ENCODE peak calls at places on chromosomes 5 and 9, in nine cellular contexts. One of them, this sample, is unnamed.

GRCh38 chr9:97755618-97756267 is 58.6 kb upstream of the XPA start:
- DNase-seq in mucosa of descending colon: no peak
- DNase-seq in heart left ventricle: no peak
- DNase-seq in IMR-90: no peak
- DNase-seq in A673: no peak
- DNase-seq in PC-3: no peak
- DNase-seq in ovary: no peak
- DNase-seq in SJCRH30: no peak
- DNase-seq in uterus: no peak
- DNase-seq in this sample: no peak

GRCh38 chr9:35318741-35319140 is 156.9 kb downstream of the UNC13B start:
- DNase-seq in mucosa of descending colon: no peak
- DNase-seq in heart left ventricle: no peak
- DNase-seq in IMR-90: no peak
- DNase-seq in A673: no peak
- DNase-seq in PC-3: no peak
- DNase-seq in ovary: no peak
- DNase-seq in SJCRH30: no peak
- DNase-seq in uterus: no peak
- DNase-seq in this sample: no peak

GRCh38 chr5:19927919-19928318 is 60.1 kb downstream of the CDH18 start:
- DNase-seq in mucosa of descending colon: no peak
- DNase-seq in heart left ventricle: no peak
- DNase-seq in IMR-90: peak; percentile 61
- DNase-seq in A673: no peak
- DNase-seq in PC-3: no peak
- DNase-seq in ovary: no peak
- DNase-seq in SJCRH30: no peak
- DNase-seq in uterus: no peak
- DNase-seq in this sample: no peak

GRCh38 chr5:15105799-15106393 is 234.3 kb upstream of the ANKH start:
- DNase-seq in mucosa of descending colon: no peak
- DNase-seq in heart left ventricle: peak; percentile 18
- DNase-seq in IMR-90: peak; percentile 54
- DNase-seq in A673: peak; percentile 70
- DNase-seq in PC-3: peak; percentile 74
- DNase-seq in ovary: peak; percentile 17
- DNase-seq in SJCRH30: peak; percentile 14
- DNase-seq in uterus: peak; percentile 16
- DNase-seq in this sample: peak; percentile 40

GRCh38 chr5:60161340-60161934 is 267.9 kb upstream of the PDE4D start:
- DNase-seq in mucosa of descending colon: no peak
- DNase-seq in heart left ventricle: no peak
- DNase-seq in IMR-90: peak; percentile 19
- DNase-seq in A673: peak; percentile 59
- DNase-seq in PC-3: peak; percentile 53
- DNase-seq in ovary: no peak
- DNase-seq in SJCRH30: no peak
- DNase-seq in uterus: no peak
- DNase-seq in this sample: no peak

GRCh38 chr9:21155501-21155900 is 11.0 kb downstream of the IFNA21 start:
- DNase-seq in mucosa of descending colon: no peak
- DNase-seq in heart left ventricle: no peak
- DNase-seq in IMR-90: no peak
- DNase-seq in A673: no peak
- DNase-seq in PC-3: no peak
- DNase-seq in ovary: no peak
- DNase-seq in SJCRH30: no peak
- DNase-seq in uterus: no peak
- DNase-seq in this sample: no peak

GRCh38 chr5:178298283-178298807 is 65.7 kb upstream of the PHYKPL start:
- DNase-seq in mucosa of descending colon: peak; percentile 2
- DNase-seq in heart left ventricle: no peak
- DNase-seq in IMR-90: no peak
- DNase-seq in A673: no peak
- DNase-seq in PC-3: no peak
- DNase-seq in ovary: no peak
- DNase-seq in SJCRH30: no peak
- DNase-seq in uterus: no peak
- DNase-seq in this sample: no peak

GRCh38 chr9:129624168-129624759 is 1.7 kb upstream of the NTMT1 start:
- DNase-seq in mucosa of descending colon: peak; percentile 77
- DNase-seq in heart left ventricle: no peak
- DNase-seq in IMR-90: peak; percentile 53
- DNase-seq in A673: peak; percentile 75
- DNase-seq in PC-3: peak; percentile 58
- DNase-seq in ovary: peak; percentile 68
- DNase-seq in SJCRH30: peak; percentile 72
- DNase-seq in uterus: no peak
- DNase-seq in this sample: peak; percentile 50

GRCh38 chr9:103245369-103245768 is 250.2 kb downstream of the CYLC2 start:
- DNase-seq in mucosa of descending colon: no peak
- DNase-seq in heart left ventricle: no peak
- DNase-seq in IMR-90: no peak
- DNase-seq in A673: no peak
- DNase-seq in PC-3: peak; percentile 11
- DNase-seq in ovary: no peak
- DNase-seq in SJCRH30: no peak
- DNase-seq in uterus: no peak
- DNase-seq in this sample: no peak

GRCh38 chr9:37511006-37511714 is 25.4 kb downstream of the POLR1E start:
- DNase-seq in mucosa of descending colon: no peak
- DNase-seq in heart left ventricle: no peak
- DNase-seq in IMR-90: no peak
- DNase-seq in A673: peak; percentile 33
- DNase-seq in PC-3: peak; percentile 7
- DNase-seq in ovary: no peak
- DNase-seq in SJCRH30: no peak
- DNase-seq in uterus: no peak
- DNase-seq in this sample: no peak

GRCh38 chr5:10457682-10458574 is 16.2 kb downstream of the ROPN1L start:
- DNase-seq in mucosa of descending colon: peak; percentile 49
- DNase-seq in heart left ventricle: peak; percentile 40
- DNase-seq in IMR-90: no peak
- DNase-seq in A673: no peak
- DNase-seq in PC-3: peak; percentile 64
- DNase-seq in ovary: no peak
- DNase-seq in SJCRH30: no peak
- DNase-seq in uterus: peak; percentile 41
- DNase-seq in this sample: no peak

GRCh38 chr9:86600291-86600690 is 246.1 kb upstream of the TUT7 start:
- DNase-seq in mucosa of descending colon: no peak
- DNase-seq in heart left ventricle: no peak
- DNase-seq in IMR-90: peak; percentile 58
- DNase-seq in A673: peak; percentile 69
- DNase-seq in PC-3: peak; percentile 2
- DNase-seq in ovary: no peak
- DNase-seq in SJCRH30: peak; percentile 85
- DNase-seq in uterus: no peak
- DNase-seq in this sample: no peak

GRCh38 chr9:95325221-95325620 is 7.7 kb upstream of the FANCC start:
- DNase-seq in mucosa of descending colon: no peak
- DNase-seq in heart left ventricle: no peak
- DNase-seq in IMR-90: no peak
- DNase-seq in A673: no peak
- DNase-seq in PC-3: no peak
- DNase-seq in ovary: no peak
- DNase-seq in SJCRH30: no peak
- DNase-seq in uterus: no peak
- DNase-seq in this sample: no peak
- H3K9me3 ChIP-seq in mucosa of descending colon: peaks cover 15% of the 10 kb centered on the region
- H3K9me3 ChIP-seq in heart left ventricle: peaks cover 10% of the 10 kb centered on the region
- H3K9me3 ChIP-seq in IMR-90: peaks cover 6% of the 10 kb centered on the region
- H3K9me3 ChIP-seq in A673: peaks cover 29% of the 10 kb centered on the region
- H3K9me3 ChIP-seq in PC-3: peaks cover 8% of the 10 kb centered on the region
- H3K9me3 ChIP-seq in ovary: no peaks in the 10 kb centered on the region
- H3K9me3 ChIP-seq in SJCRH30: peaks cover 31% of the 10 kb centered on the region
- H3K9me3 ChIP-seq in uterus: no peaks in the 10 kb centered on the region
- H3K9me3 ChIP-seq in this sample: peaks cover 3% of the 10 kb centered on the region

GRCh38 chr5:136036293-136036911 is 7.6 kb downstream of the TGFBI start:
- DNase-seq in mucosa of descending colon: no peak
- DNase-seq in heart left ventricle: peak; percentile 35
- DNase-seq in IMR-90: no peak
- DNase-seq in A673: no peak
- DNase-seq in PC-3: no peak
- DNase-seq in ovary: no peak
- DNase-seq in SJCRH30: no peak
- DNase-seq in uterus: peak; percentile 2
- DNase-seq in this sample: no peak

GRCh38 chr5:136034976-136035375 is 6.2 kb downstream of the TGFBI start:
- DNase-seq in mucosa of descending colon: no peak
- DNase-seq in heart left ventricle: peak; percentile 59
- DNase-seq in IMR-90: no peak
- DNase-seq in A673: peak; percentile 48
- DNase-seq in PC-3: no peak
- DNase-seq in ovary: no peak
- DNase-seq in SJCRH30: peak; percentile 83
- DNase-seq in uterus: no peak
- DNase-seq in this sample: no peak

GRCh38 chr5:136036991-136037705 is 8.4 kb downstream of the TGFBI start:
- DNase-seq in mucosa of descending colon: peak; percentile 48
- DNase-seq in heart left ventricle: peak; percentile 62
- DNase-seq in IMR-90: peak; percentile 53
- DNase-seq in A673: peak; percentile 99
- DNase-seq in PC-3: peak; percentile 89
- DNase-seq in ovary: no peak
- DNase-seq in SJCRH30: peak; percentile 68
- DNase-seq in uterus: no peak
- DNase-seq in this sample: no peak

GRCh38 chr5:136034492-136034891 is 5.7 kb downstream of the TGFBI start:
- DNase-seq in mucosa of descending colon: no peak
- DNase-seq in heart left ventricle: no peak
- DNase-seq in IMR-90: no peak
- DNase-seq in A673: no peak
- DNase-seq in PC-3: no peak
- DNase-seq in ovary: no peak
- DNase-seq in SJCRH30: no peak
- DNase-seq in uterus: no peak
- DNase-seq in this sample: no peak

DNA sequence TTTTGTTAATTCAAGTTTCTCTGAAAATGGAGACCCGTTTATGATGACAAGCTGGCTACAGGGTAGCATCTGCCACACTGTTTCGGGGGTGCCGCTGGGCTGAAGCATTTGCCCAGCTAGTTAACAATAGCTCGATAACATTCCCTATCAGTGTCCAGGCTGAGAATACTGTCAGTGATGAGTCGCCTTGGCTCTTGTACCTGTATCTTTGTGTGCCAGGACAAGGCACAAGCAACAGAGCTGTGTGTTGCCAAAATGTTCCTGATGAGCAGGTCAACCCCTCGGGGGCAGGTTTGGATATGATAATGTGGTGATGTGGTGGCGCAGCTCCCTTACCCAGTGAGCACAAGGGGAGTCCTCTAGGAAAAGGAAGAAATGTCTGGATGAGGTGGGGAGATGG is 7.0 kb downstream of the TGFBI start:
- DNase-seq in mucosa of descending colon: no peak
- DNase-seq in heart left ventricle: no peak
- DNase-seq in IMR-90: no peak
- DNase-seq in A673: no peak
- DNase-seq in PC-3: peak; percentile 36
- DNase-seq in ovary: no peak
- DNase-seq in SJCRH30: no peak
- DNase-seq in uterus: peak; percentile 10
- DNase-seq in this sample: no peak
- H3K4me1 ChIP-seq in mucosa of descending colon: peaks cover 19% of the 10 kb centered on the region
- H3K4me1 ChIP-seq in heart left ventricle: peaks cover 31% of the 10 kb centered on the region
- H3K4me1 ChIP-seq in IMR-90: peaks cover 22% of the 10 kb centered on the region
- H3K4me1 ChIP-seq in A673: peaks cover 77% of the 10 kb centered on the region
- H3K4me1 ChIP-seq in PC-3: peaks cover 39% of the 10 kb centered on the region
- H3K4me1 ChIP-seq in ovary: peaks cover 1% of the 10 kb centered on the region
- H3K4me1 ChIP-seq in SJCRH30: peaks cover 61% of the 10 kb centered on the region
- H3K4me1 ChIP-seq in uterus: no peaks in the 10 kb centered on the region
- H3K4me1 ChIP-seq in this sample: peaks cover 8% of the 10 kb centered on the region

DNA sequence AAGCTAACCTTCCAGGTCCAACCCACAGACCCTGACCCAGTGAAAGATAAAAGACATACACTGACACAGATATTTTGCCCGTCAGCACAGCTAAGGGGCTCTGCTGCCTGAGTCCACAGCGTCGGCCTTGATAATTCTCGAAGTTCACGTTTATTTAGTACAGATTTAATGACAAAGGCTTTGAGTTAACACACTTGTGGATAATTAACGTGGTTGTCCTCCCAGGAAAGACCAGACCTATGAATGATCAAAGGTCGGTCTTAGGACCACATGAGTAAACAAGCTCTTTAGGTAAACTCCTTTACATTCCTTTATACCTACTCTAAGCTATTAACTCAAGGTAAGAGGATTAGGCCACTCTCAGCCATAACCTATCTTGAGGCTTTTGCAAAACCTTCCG is 11.3 kb upstream of the TEX10 start:
- DNase-seq in mucosa of descending colon: no peak
- DNase-seq in heart left ventricle: no peak
- DNase-seq in IMR-90: no peak
- DNase-seq in A673: no peak
- DNase-seq in PC-3: no peak
- DNase-seq in ovary: no peak
- DNase-seq in SJCRH30: no peak
- DNase-seq in uterus: no peak
- DNase-seq in this sample: no peak
- H3K9me3 ChIP-seq in mucosa of descending colon: no peaks in the 10 kb centered on the region
- H3K9me3 ChIP-seq in heart left ventricle: no peaks in the 10 kb centered on the region
- H3K9me3 ChIP-seq in IMR-90: no peaks in the 10 kb centered on the region
- H3K9me3 ChIP-seq in A673: no peaks in the 10 kb centered on the region
- H3K9me3 ChIP-seq in PC-3: no peaks in the 10 kb centered on the region
- H3K9me3 ChIP-seq in ovary: no peaks in the 10 kb centered on the region
- H3K9me3 ChIP-seq in SJCRH30: no peaks in the 10 kb centered on the region
- H3K9me3 ChIP-seq in uterus: no peaks in the 10 kb centered on the region
- H3K9me3 ChIP-seq in this sample: no peaks in the 10 kb centered on the region

DNA sequence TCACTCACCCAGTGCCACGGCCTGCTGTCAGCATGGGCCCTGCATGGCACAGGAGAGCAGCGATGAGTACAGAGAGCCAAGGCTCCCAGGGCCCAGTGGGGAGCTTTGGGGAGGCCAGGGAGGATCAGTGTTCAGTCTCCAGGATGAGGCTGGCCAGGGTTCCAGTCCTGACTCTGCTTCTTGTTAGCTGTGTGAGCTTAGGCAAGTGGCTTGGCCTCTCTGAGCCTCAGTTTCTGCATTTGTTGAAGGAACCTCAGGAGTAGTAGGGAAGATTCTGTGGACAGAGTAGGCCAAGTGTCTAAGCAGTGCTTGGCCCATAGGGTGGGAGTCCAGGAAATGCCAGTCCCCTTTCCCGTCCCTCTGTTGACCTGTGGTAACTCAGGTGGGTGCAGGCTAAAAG is 39.5 kb downstream of the ERGIC1 start:
- DNase-seq in mucosa of descending colon: no peak
- DNase-seq in heart left ventricle: no peak
- DNase-seq in IMR-90: no peak
- DNase-seq in A673: no peak
- DNase-seq in PC-3: no peak
- DNase-seq in ovary: no peak
- DNase-seq in SJCRH30: no peak
- DNase-seq in uterus: peak; percentile 20
- DNase-seq in this sample: no peak
- H3K4me1 ChIP-seq in mucosa of descending colon: no peaks in the 10 kb centered on the region
- H3K4me1 ChIP-seq in heart left ventricle: peaks cover 68% of the 10 kb centered on the region
- H3K4me1 ChIP-seq in IMR-90: peaks cover 48% of the 10 kb centered on the region
- H3K4me1 ChIP-seq in A673: no peaks in the 10 kb centered on the region
- H3K4me1 ChIP-seq in PC-3: peaks cover 31% of the 10 kb centered on the region
- H3K4me1 ChIP-seq in ovary: peaks cover 41% of the 10 kb centered on the region
- H3K4me1 ChIP-seq in SJCRH30: no peaks in the 10 kb centered on the region
- H3K4me1 ChIP-seq in uterus: peaks cover 25% of the 10 kb centered on the region
- H3K4me1 ChIP-seq in this sample: peaks cover 45% of the 10 kb centered on the region

GRCh38 chr5:3287516-3287915 is 308.1 kb upstream of the IRX1 start:
- DNase-seq in mucosa of descending colon: no peak
- DNase-seq in heart left ventricle: no peak
- DNase-seq in IMR-90: no peak
- DNase-seq in A673: no peak
- DNase-seq in PC-3: no peak
- DNase-seq in ovary: no peak
- DNase-seq in SJCRH30: no peak
- DNase-seq in uterus: no peak
- DNase-seq in this sample: no peak
- H3K9me3 ChIP-seq in mucosa of descending colon: peaks cover 5% of the 10 kb centered on the region
- H3K9me3 ChIP-seq in heart left ventricle: no peaks in the 10 kb centered on the region
- H3K9me3 ChIP-seq in IMR-90: peaks cover 33% of the 10 kb centered on the region
- H3K9me3 ChIP-seq in A673: peaks cover 41% of the 10 kb centered on the region
- H3K9me3 ChIP-seq in PC-3: no peaks in the 10 kb centered on the region
- H3K9me3 ChIP-seq in ovary: no peaks in the 10 kb centered on the region
- H3K9me3 ChIP-seq in SJCRH30: no peaks in the 10 kb centered on the region
- H3K9me3 ChIP-seq in uterus: no peaks in the 10 kb centered on the region
- H3K9me3 ChIP-seq in this sample: peaks cover 9% of the 10 kb centered on the region

This sample was measured in lung.